ENCODE peak calls at places on chromosomes 2 and 18, in eight cellular contexts. R is tibial artery, D is activated T-cell treated with anti-CD3 and anti-CD28 coated beads for 24 hours, U is fibroblast of pulmonary artery, J is neural progenitor cell, S is OCI-LY7, P is T-helper 2 cell, I is NB4. G is an unnamed sample.

GRCh38 chr2:10245021-10245420 is 57.7 kb upstream of the HPCAL1 start:
- DNase-seq in R (no peak), D (no peak), U (no peak), J (no peak), S (no peak), P (no peak), I (no peak), G (no peak)

GRCh38 chr2:222240676-222241049 is 58.1 kb downstream of the PAX3 start:
- DNase-seq in R (no peak), D (no peak), U (no peak), J (peak; percentile 23), S (no peak), P (no peak), I (no peak), G (no peak)

GRCh38 chr18:57660961-57661360 is 39.3 kb upstream of the NARS1 start:
- DNase-seq in R (no peak), D (no peak), U (peak; percentile 75), J (no peak), S (no peak), P (no peak), I (peak; percentile 48), G (peak; percentile 41)

GRCh38 chr2:204950695-204951094 is 405.4 kb downstream of the PARD3B start:
- DNase-seq in R (no peak), D (no peak), U (peak; percentile 6), J (no peak), S (no peak), P (no peak), I (no peak), G (no peak)

GRCh38 chr2:162244559-162245031 is 1.4 kb upstream of the FAP start:
- DNase-seq in R (peak; percentile 43), D (no peak), U (peak; percentile 93), J (no peak), S (no peak), P (no peak), I (no peak), G (no peak)

GRCh38 chr18:36350839-36351474 is 53.4 kb downstream of the FHOD3 start:
- DNase-seq in R (no peak), D (no peak), U (no peak), J (no peak), S (no peak), P (no peak), I (no peak), G (no peak)

GRCh38 chr2:10132043-10132575 is 9.6 kb downstream of the RRM2 start:
- DNase-seq in R (no peak), D (no peak), U (no peak), J (no peak), S (no peak), P (no peak), I (no peak), G (no peak)

GRCh38 chr2:204024503-204024902 is 87.9 kb downstream of the ICOS start:
- DNase-seq in R (peak; percentile 27), D (no peak), U (peak; percentile 40), J (peak; percentile 50), S (peak; percentile 68), P (peak; percentile 53), I (peak; percentile 35), G (peak; percentile 31)

GRCh38 chr2:72210470-72210869 is 62.8 kb upstream of the CYP26B1 start:
- DNase-seq in R (no peak), D (no peak), U (no peak), J (no peak), S (no peak), P (no peak), I (no peak), G (no peak)

GRCh38 chr2:195038158-195038557 is 618.9 kb upstream of the SLC39A10 start:
- DNase-seq in R (no peak), D (no peak), U (no peak), J (no peak), S (no peak), P (no peak), I (no peak), G (no peak)

GRCh38 chr18:79405781-79406575 is 10.2 kb downstream of the NFATC1 start:
- DNase-seq in R (peak; percentile 64), D (peak; percentile 74), U (no peak), J (no peak), S (peak; percentile 73), P (peak; percentile 92), I (peak; percentile 46), G (peak; percentile 78)

GRCh38 chr2:166926657-166927056 is 38.4 kb downstream of the XIRP2 start:
- DNase-seq in R (no peak), D (no peak), U (no peak), J (no peak), S (no peak), P (no peak), I (no peak), G (no peak)

G was measured in KBM-7.